ENCODE peak calls at places on chromosomes 3 and 15, in seven cellular contexts. T, Q, D, Y, I, B and G are unnamed samples.

GRCh38 chr15:48451241-48451640 is 120.0 kb downstream of the DUT start:
- DNase-seq in T (no peak), Q (no peak), D (no peak), Y (no peak), I (no peak), B (peak), G (no peak)

GRCh38 chr3:146780251-146780650 is 175.1 kb upstream of the PLSCR5 start:
- DNase-seq in T (no peak), Q (no peak), D (no peak), Y (no peak), I (no peak), B (no peak), G (no peak)

GRCh38 chr3:10804183-10804648 is 11.8 kb upstream of the SLC6A11 start:
- DNase-seq in T (no peak), Q (peak), D (no peak), Y (no peak), I (no peak), B (no peak), G (no peak)

GRCh38 chr15:40445411-40446055 is 4.8 kb downstream of the BAHD1 start:
- DNase-seq in T (no peak), Q (no peak), D (peak), Y (no peak), I (no peak), B (no peak), G (no peak)

GRCh38 chr3:140022061-140022781 is 87.2 kb downstream of the CLSTN2 start:
- DNase-seq in T (no peak), Q (no peak), D (no peak), Y (no peak), I (no peak), B (no peak), G (no peak)

GRCh38 chr3:168812234-168812633 is 716.5 kb upstream of the GOLIM4 start:
- DNase-seq in T (no peak), Q (no peak), D (no peak), Y (no peak), I (no peak), B (no peak), G (no peak)

GRCh38 chr3:128835096-128835495 is 44.3 kb upstream of the ACAD9 start:
- DNase-seq in T (no peak), Q (no peak), D (no peak), Y (no peak), I (no peak), B (no peak), G (no peak)

GRCh38 chr3:58724376-58724775 is 57.8 kb upstream of the FAM3D start:
- DNase-seq in T (no peak), Q (no peak), D (no peak), Y (no peak), I (no peak), B (no peak), G (no peak)

GRCh38 chr3:152474585-152474984 is 205.9 kb downstream of the MBNL1 start:
- DNase-seq in T (peak), Q (peak), D (no peak), Y (peak), I (no peak), B (peak), G (no peak)

DNA sequence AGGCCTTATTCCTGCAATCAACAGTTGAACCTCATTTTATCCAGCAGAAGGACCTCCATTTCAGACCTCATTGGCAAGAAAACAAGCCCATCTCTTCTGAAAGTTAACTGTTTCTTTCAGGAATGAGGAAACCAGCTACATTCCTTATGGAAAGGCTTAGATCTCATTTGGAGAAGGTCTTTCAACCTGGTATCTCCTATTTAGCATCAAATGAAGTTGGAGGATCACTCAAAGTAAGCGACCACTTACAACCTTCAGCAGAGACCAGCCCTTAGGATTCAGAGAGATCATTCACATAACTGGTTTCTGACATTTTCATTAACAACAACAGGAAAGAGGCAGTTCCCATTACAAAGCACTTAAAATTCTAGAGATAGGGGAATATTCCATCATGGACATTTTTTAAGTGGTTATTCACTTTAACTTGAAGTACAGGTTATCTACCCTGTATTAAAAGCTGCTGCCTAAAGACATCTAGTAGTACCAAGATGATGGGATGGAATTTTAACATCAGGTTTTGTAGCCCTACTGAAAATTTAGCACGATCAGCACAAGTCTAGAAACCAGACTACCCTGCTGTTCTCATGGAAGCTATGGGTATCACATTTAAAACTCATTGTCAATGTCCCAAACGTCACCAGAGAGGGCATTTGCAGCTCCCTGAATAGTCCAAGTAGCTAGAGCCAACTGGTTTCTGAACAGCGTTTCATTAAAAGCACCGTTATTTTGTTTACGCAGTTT is 30.4 kb downstream of the TFRC start:
- DNase-seq in T (no peak), Q (no peak), D (no peak), Y (no peak), I (no peak), B (no peak), G (no peak)
- TF ChIP-seq POLR2AphosphoS5 in T (no peak), Q (no peak), D (no peak), Y (no peak), I (no peak), B (no peak), G (no peak)

GRCh38 chr3:52040600-52040999 is 15.8 kb downstream of the DUSP7 start:
- DNase-seq in T (no peak), Q (no peak), D (no peak), Y (no peak), I (no peak), B (no peak), G (no peak)
- TF ChIP-seq POLR2AphosphoS5 in T (no peak), Q (no peak), D (no peak), Y (no peak), I (no peak), B (no peak), G (no peak)

GRCh38 chr3:51682526-51682925 is 11.5 kb downstream of the TEX264 start:
- DNase-seq in T (no peak), Q (no peak), D (no peak), Y (no peak), I (no peak), B (no peak), G (no peak)
- TF ChIP-seq POLR2AphosphoS5 in T (no peak), Q (no peak), D (no peak), Y (no peak), I (no peak), B (no peak), G (no peak)

GRCh38 chr3:66035763-66036477 is 2.8 kb downstream of the MAGI1 start:
- DNase-seq in T (no peak), Q (no peak), D (peak), Y (no peak), I (no peak), B (no peak), G (no peak)
- TF ChIP-seq POLR2AphosphoS5 in T (no peak), Q (no peak), D (no peak), Y (no peak), I (no peak), B (no peak), G (no peak)

DNA sequence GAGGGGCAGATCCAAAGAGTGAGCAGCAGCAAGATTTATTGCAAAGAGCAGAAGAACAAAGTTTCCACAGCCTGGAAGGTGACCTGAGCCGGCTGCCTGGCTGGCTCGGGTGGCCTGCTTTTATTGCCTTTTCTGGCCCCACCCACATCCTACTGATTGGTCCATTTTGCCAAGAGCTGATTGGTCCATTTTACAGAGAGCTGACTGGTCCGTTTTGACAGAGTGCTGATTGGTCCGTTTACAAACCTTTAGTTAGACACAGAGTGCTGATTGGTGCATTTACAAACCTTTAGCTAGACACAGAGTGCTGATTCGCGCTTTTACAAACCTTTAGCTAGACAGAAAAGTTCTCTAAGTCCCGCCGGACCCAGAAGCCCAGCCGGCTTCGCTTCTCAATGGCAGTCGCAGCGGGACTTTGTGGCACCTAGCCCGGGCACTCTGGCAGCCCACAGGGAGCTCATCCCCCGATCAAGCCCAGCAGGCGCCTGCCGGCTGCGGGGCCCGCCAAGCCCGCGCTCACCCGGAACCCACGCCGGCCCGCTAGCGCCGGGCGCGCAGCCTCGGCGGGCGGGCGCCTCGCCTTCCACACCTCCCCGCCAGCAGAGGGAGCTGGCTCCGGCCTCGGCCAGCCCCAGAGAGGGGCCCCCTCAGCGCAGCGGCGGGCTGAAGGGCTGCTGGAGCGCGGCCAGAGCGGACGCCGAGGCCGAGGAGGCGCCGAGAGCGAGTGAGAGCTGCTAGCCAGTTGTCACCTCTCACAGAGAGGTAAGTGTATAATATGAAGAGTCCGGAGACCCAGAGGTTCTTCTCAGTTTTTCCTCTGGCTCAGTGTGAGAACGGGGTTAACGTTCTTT is 339.2 kb downstream of the CHL1 start:
- DNase-seq in T (no peak), Q (no peak), D (no peak), Y (no peak), I (no peak), B (no peak), G (no peak)
- TF ChIP-seq POLR2AphosphoS5 in T (no peak), Q (no peak), D (no peak), Y (no peak), I (no peak), B (no peak), G (no peak)

GRCh38 chr3:64191822-64192221 is 33.4 kb downstream of the PRICKLE2 start:
- DNase-seq in T (no peak), Q (no peak), D (no peak), Y (no peak), I (no peak), B (no peak), G (no peak)

GRCh38 chr3:64186667-64187064 is 38.6 kb downstream of the PRICKLE2 start:
- DNase-seq in T (no peak), Q (no peak), D (no peak), Y (no peak), I (no peak), B (no peak), G (no peak)

GRCh38 chr3:64188810-64189560 is 36.3 kb downstream of the PRICKLE2 start:
- DNase-seq in T (no peak), Q (no peak), D (no peak), Y (peak), I (no peak), B (peak), G (no peak)

GRCh38 chr3:64187065-64187959 is 38.0 kb downstream of the PRICKLE2 start:
- DNase-seq in T (no peak), Q (no peak), D (peak), Y (peak), I (no peak), B (peak), G (no peak)

GRCh38 chr3:64190517-64191515 is 34.5 kb downstream of the PRICKLE2 start:
- DNase-seq in T (no peak), Q (no peak), D (no peak), Y (no peak), I (no peak), B (no peak), G (no peak)
- TF ChIP-seq POLR2AphosphoS5 in T (no peak), Q (no peak), D (no peak), Y (no peak), I (no peak), B (no peak), G (no peak)

GRCh38 chr3:194622621-194623360 is 10.4 kb downstream of the TMEM44 start:
- DNase-seq in T (no peak), Q (no peak), D (no peak), Y (no peak), I (no peak), B (no peak), G (no peak)
- TF ChIP-seq POLR2AphosphoS5 in T (no peak), Q (no peak), D (no peak), Y (no peak), I (no peak), B (no peak), G (no peak)

DNA sequence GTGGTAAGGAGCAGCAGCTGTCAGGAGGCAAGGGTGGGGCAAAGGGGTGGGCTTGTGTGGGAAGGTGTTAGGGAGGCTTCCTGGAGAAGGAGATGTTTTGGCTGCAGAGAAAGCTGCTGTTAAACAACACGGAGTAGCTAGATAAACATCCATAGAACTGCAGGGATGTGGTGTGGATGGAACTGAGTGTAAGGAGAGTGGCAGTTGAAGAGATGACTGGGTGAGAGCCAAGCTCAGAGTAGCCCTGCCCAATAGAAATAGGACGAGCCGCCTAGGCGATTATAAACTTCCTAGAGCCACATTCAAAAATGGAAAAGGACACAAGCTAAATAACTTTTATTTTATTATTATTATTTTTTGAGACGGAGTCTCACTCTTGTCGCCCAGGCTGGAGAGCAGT is 20.0 kb downstream of the RPLP1 start:
- DNase-seq in T (no peak), Q (no peak), D (peak), Y (no peak), I (no peak), B (no peak), G (no peak)
- TF ChIP-seq POLR2AphosphoS5 in T (no peak), Q (no peak), D (no peak), Y (no peak), I (no peak), B (no peak), G (no peak)

GRCh38 chr3:2838533-2839157 is 271.5 kb downstream of the IL5RA start:
- DNase-seq in T (no peak), Q (no peak), D (no peak), Y (no peak), I (no peak), B (no peak), G (no peak)
- TF ChIP-seq POLR2AphosphoS5 in T (no peak), Q (no peak), D (no peak), Y (no peak), I (no peak), B (no peak), G (no peak)